ENCODE peak calls at places on chromosomes 2 and 18, in five cellular contexts. U is HCEC 1CT, B is neuronal stem cell, X is right cardiac atrium, E is GM12865. Z is an unnamed sample.

GRCh38 chr2:151315381-151315903 is 26.0 kb upstream of the NMI start:
- DNase-seq in U (no peak), B (no peak), X (peak; percentile 52), E (no peak), Z (no peak)

GRCh38 chr2:49199266-49199665 is 45.0 kb upstream of the FSHR start:
- DNase-seq in U (no peak), B (no peak), X (no peak), E (no peak), Z (no peak)

GRCh38 chr2:228838819-228839218 is 432.3 kb downstream of the PID1 start:
- DNase-seq in U (no peak), B (no peak), X (no peak), E (no peak), Z (no peak)

GRCh38 chr2:46014911-46015654 is 282.1 kb upstream of the EPAS1 start:
- DNase-seq in U (no peak), B (no peak), X (peak; percentile 17), E (no peak), Z (no peak)

GRCh38 chr2:149538138-149538833 is 49.3 kb downstream of the MMADHC start:
- DNase-seq in U (no peak), B (no peak), X (no peak), E (no peak), Z (no peak)

GRCh38 chr2:144519934-144520717 is at the start of gene ZEB2:
- DNase-seq in U (peak; percentile 88), B (peak; percentile 73), X (peak; percentile 47), E (peak; percentile 11), Z (peak; percentile 97)

GRCh38 chr18:62187543-62188378 is 706 bp downstream of the RELCH start:
- DNase-seq in U (peak; percentile 53), B (peak; percentile 30), X (peak; percentile 25), E (peak; percentile 37), Z (peak; percentile 53)

GRCh38 chr2:219252084-219252483 is 959 bp upstream of the TUBA4B start:
- DNase-seq in U (no peak), B (no peak), X (no peak), E (peak; percentile 18), Z (no peak)

GRCh38 chr2:224281374-224281773 is 120.5 kb downstream of the FAM124B start:
- DNase-seq in U (no peak), B (no peak), X (no peak), E (no peak), Z (no peak)

GRCh38 chr2:141055526-141055925 is 1075.3 kb downstream of the LRP1B start:
- DNase-seq in U (peak; percentile 91), B (no peak), X (no peak), E (no peak), Z (peak; percentile 37)

GRCh38 chr2:239967244-239968036 is 57.7 kb downstream of the NDUFA10 start:
- DNase-seq in U (no peak), B (no peak), X (no peak), E (no peak), Z (no peak)

GRCh38 chr2:173630425-173631122 is 275.9 kb downstream of the CDCA7 start:
- DNase-seq in U (no peak), B (no peak), X (no peak), E (no peak), Z (no peak)

GRCh38 chr2:88824951-88825350 is 133.5 kb downstream of the RPIA start:
- DNase-seq in U (no peak), B (no peak), X (no peak), E (no peak), Z (no peak)

GRCh38 chr2:169415233-169415748 is 53.0 kb upstream of the LRP2 start:
- DNase-seq in U (no peak), B (no peak), X (no peak), E (no peak), Z (no peak)

GRCh38 chr2:146814971-146815370 is 1029.9 kb upstream of the ACVR2A start:
- DNase-seq in U (no peak), B (no peak), X (no peak), E (no peak), Z (no peak)

GRCh38 chr2:20390524-20391123 is 40.0 kb upstream of the PUM2 start:
- DNase-seq in U (no peak), B (no peak), X (no peak), E (no peak), Z (peak; percentile 32)

GRCh38 chr18:8229786-8230185 is 379.5 kb upstream of the RAB12 start:
- DNase-seq in U (no peak), B (no peak), X (no peak), E (no peak), Z (peak; percentile 17)

GRCh38 chr2:84906900-84907714 is 1.7 kb downstream of the TMSB10 start:
- DNase-seq in U (peak; percentile 77), B (peak; percentile 61), X (peak; percentile 81), E (peak; percentile 79), Z (peak; percentile 86)

GRCh38 chr2:47016172-47016913 is 100.7 kb upstream of the MCFD2 start:
- DNase-seq in U (peak; percentile 97), B (no peak), X (no peak), E (no peak), Z (peak; percentile 95)

GRCh38 chr2:88628569-88628939 is 1.3 kb upstream of the EIF2AK3 start:
- DNase-seq in U (no peak), B (no peak), X (peak; percentile 18), E (no peak), Z (no peak)

Z was measured in foreskin fibroblast.